ENCODE peak calls at places on chromosomes 12 and 14, in four cellular contexts. H is stimulated activated CD8-positive, alpha-beta memory T cell treated with anti-CD3 and anti-CD28 coated beads, Interleukin-2, amount 100 ng/mL, for 1 hour; G is nucleus accumbens; V is stimulated activated CD4-positive, alpha-beta T cell treated with anti-CD3 and anti-CD28 coated beads, Interleukin-12 subunit alpha, Interleukin-12 subunit beta, amount 100 ng/mL, for 4 hours. N is an unnamed sample.

GRCh38 chr12:132156926-132157325 is 12.7 kb downstream of the NOC4L start:
- DNase-seq in G (no peak), H (no peak), V (no peak), N (no peak)

GRCh38 chr12:91601057-91601456 is 418.4 kb upstream of the DCN start:
- DNase-seq in V (no peak), G (no peak), H (no peak), N (no peak)

GRCh38 chr12:95169368-95169767 is 47.9 kb downstream of the FGD6 start:
- DNase-seq in G (no peak), V (no peak), H (no peak), N (no peak)

GRCh38 chr12:105721051-105721825 is 390.7 kb downstream of the C12orf75 start:
- DNase-seq in G (no peak), H (no peak), V (no peak), N (no peak)

GRCh38 chr12:98699568-98699967 is 54.5 kb downstream of the APAF1 start:
- DNase-seq in V (no peak), G (no peak), H (no peak), N (no peak)

GRCh38 chr12:78585132-78585531 is 279.4 kb upstream of the SYT1 start:
- DNase-seq in G (no peak), V (no peak), H (no peak), N (no peak)

GRCh38 chr14:56754966-56755365 is 55.3 kb downstream of the OTX2 start:
- DNase-seq in G (no peak), V (no peak), H (no peak), N (no peak)

GRCh38 chr12:104547239-104547638 is 90.5 kb downstream of the CHST11 start:
- DNase-seq in G (no peak), H (no peak), V (no peak), N (no peak)

GRCh38 chr12:121454921-121455320 is 55.0 kb downstream of the RNF34 start:
- DNase-seq in G (no peak), H (no peak), V (no peak), N (no peak)

GRCh38 chr12:88035271-88035906 is 6.2 kb upstream of the C12orf50 start:
- DNase-seq in G (peak), H (peak), V (peak), N (peak)

GRCh38 chr14:22266141-22266442 is 322.9 kb downstream of the DAD1 start:
- DNase-seq in V (no peak), H (no peak), G (no peak), N (no peak)

GRCh38 chr12:111126331-111126730 is 206.0 kb upstream of the MYL2 start:
- DNase-seq in G (no peak), V (no peak), H (no peak), N (no peak)

GRCh38 chr12:75712223-75712622 is 200.8 kb upstream of the KRR1 start:
- DNase-seq in V (no peak), H (no peak), G (no peak), N (no peak)

GRCh38 chr14:23352506-23353432 is at the start of gene SLC22A17:
- DNase-seq in V (peak), H (peak), G (peak), N (peak)

GRCh38 chr12:47672068-47672467 is 33.8 kb downstream of the RPAP3 start:
- DNase-seq in G (no peak), H (no peak), V (no peak), N (no peak)

GRCh38 chr14:49549881-49550280 is 36.3 kb downstream of the RPS29 start:
- DNase-seq in V (no peak), G (no peak), H (no peak), N (no peak)

GRCh38 chr14:87898301-87898700 is 94.7 kb downstream of the GALC start:
- DNase-seq in V (no peak), H (no peak), G (no peak), N (no peak)

GRCh38 chr12:105725054-105725453 is 394.6 kb downstream of the C12orf75 start:
- DNase-seq in V (no peak), H (no peak), G (no peak), N (no peak)

GRCh38 chr12:53145383-53145782 is 35.1 kb upstream of the ZNF740 start:
- DNase-seq in V (no peak), H (no peak), G (no peak), N (no peak)

GRCh38 chr12:76820888-76821482 is 57.1 kb downstream of the ZDHHC17 start:
- DNase-seq in G (no peak), V (no peak), H (no peak), N (no peak)

GRCh38 chr12:112380663-112381420 is 1.4 kb downstream of the HECTD4 start:
- DNase-seq in V (no peak), H (no peak), G (no peak), N (peak)

GRCh38 chr12:50626026-50626425 is 121.2 kb downstream of the DIP2B start:
- DNase-seq in H (no peak), G (no peak), V (no peak), N (no peak)

GRCh38 chr14:85599939-85600338 is 70.0 kb downstream of the FLRT2 start:
- DNase-seq in H (no peak), V (no peak), G (no peak), N (no peak)

GRCh38 chr12:65532744-65533143 is 254.3 kb downstream of the MSRB3 start:
- DNase-seq in G (no peak), V (no peak), H (no peak), N (no peak)